ENCODE peak calls at places on chromosomes 5 and 9, in nine cellular contexts. W, L, Y, M, A, S, P, N and F are unnamed samples.
A peak's percentile ranks its signal among the peaks of the same experiment; 100 is the strongest.

GRCh38 chr5:72624641-72625236 is 117.5 kb upstream of the ZNF366 start:
- DNase-seq in W (no peak), L (no peak), Y (no peak), M (no peak), A (no peak), S (peak; percentile 66), P (peak; percentile 70), N (peak; percentile 66), F (peak; percentile 81)

GRCh38 chr5:54825005-54825404 is 160.4 kb downstream of the ESM1 start:
- DNase-seq in W (no peak), L (no peak), Y (no peak), M (no peak), A (no peak), S (peak; percentile 62), P (peak; percentile 64), N (peak; percentile 65), F (peak; percentile 77)

GRCh38 chr5:122366501-122366900 is 54.5 kb downstream of the SNCAIP start:
- DNase-seq in W (no peak), L (no peak), Y (no peak), M (no peak), A (no peak), S (peak; percentile 48), P (no peak), N (no peak), F (no peak)

GRCh38 chr5:147455321-147455720 is 54.5 kb downstream of the DPYSL3 start:
- DNase-seq in W (no peak), L (no peak), Y (peak; percentile 19), M (no peak), A (no peak), S (peak; percentile 88), P (peak; percentile 93), N (peak; percentile 94), F (peak; percentile 71)

GRCh38 chr9:13278368-13279246 is 885 bp downstream of the MPDZ start:
- DNase-seq in W (peak; percentile 20), L (peak; percentile 28), Y (peak; percentile 11), M (peak; percentile 64), A (peak; percentile 84), S (peak; percentile 80), P (peak; percentile 67), N (peak; percentile 72), F (peak; percentile 70)

GRCh38 chr9:78280982-78281668 is 15.8 kb upstream of the PSAT1 start:
- DNase-seq in W (no peak), L (peak; percentile 82), Y (no peak), M (no peak), A (peak; percentile 89), S (peak; percentile 85), P (peak; percentile 99), N (peak; percentile 80), F (peak; percentile 90)

GRCh38 chr5:146878471-146879172 is at the start of gene PPP2R2B:
- DNase-seq in W (peak; percentile 46), L (no peak), Y (no peak), M (peak; percentile 86), A (no peak), S (peak; percentile 70), P (peak; percentile 12), N (no peak), F (peak; percentile 2)

GRCh38 chr5:37495210-37495609 is 116.1 kb downstream of the WDR70 start:
- DNase-seq in W (no peak), L (no peak), Y (no peak), M (no peak), A (no peak), S (peak; percentile 65), P (peak; percentile 49), N (peak; percentile 55), F (peak; percentile 24)

GRCh38 chr5:125115180-125115495 is 368.7 kb upstream of the ZNF608 start:
- DNase-seq in W (no peak), L (no peak), Y (no peak), M (no peak), A (no peak), S (no peak), P (no peak), N (no peak), F (no peak)

GRCh38 chr5:35617435-35618296 is at the start of gene SPEF2:
- DNase-seq in W (peak; percentile 75), L (peak; percentile 83), Y (peak; percentile 74), M (peak; percentile 93), A (peak; percentile 93), S (peak; percentile 84), P (peak; percentile 93), N (peak; percentile 92), F (peak; percentile 85)

GRCh38 chr5:161432798-161433197 is 113.7 kb downstream of the GABRB2 start:
- DNase-seq in W (no peak), L (no peak), Y (no peak), M (no peak), A (no peak), S (no peak), P (no peak), N (no peak), F (no peak)

GRCh38 chr5:142844881-142845280 is 74.7 kb downstream of the ARHGAP26 start:
- DNase-seq in W (no peak), L (no peak), Y (no peak), M (no peak), A (no peak), S (no peak), P (no peak), N (no peak), F (no peak)

GRCh38 chr9:125996671-125997509 is 249.7 kb downstream of the PBX3 start:
- DNase-seq in W (no peak), L (no peak), Y (no peak), M (no peak), A (no peak), S (no peak), P (no peak), N (no peak), F (no peak)

GRCh38 chr5:65172486-65173129 is 309.1 kb downstream of the ADAMTS6 start:
- DNase-seq in W (no peak), L (no peak), Y (peak; percentile 84), M (no peak), A (no peak), S (peak; percentile 100), P (no peak), N (peak; percentile 95), F (peak; percentile 46)

GRCh38 chr5:176171171-176171760 is 67.0 kb upstream of the SIMC1 start:
- DNase-seq in W (no peak), L (no peak), Y (no peak), M (no peak), A (peak; percentile 60), S (no peak), P (no peak), N (no peak), F (no peak)

GRCh38 chr9:130041648-130042405 is 1.2 kb downstream of the FNBP1 start:
- DNase-seq in W (peak; percentile 34), L (no peak), Y (no peak), M (no peak), A (no peak), S (no peak), P (peak; percentile 31), N (no peak), F (peak; percentile 67)

GRCh38 chr9:134521817-134522501 is 119.6 kb upstream of the COL5A1 start:
- DNase-seq in W (no peak), L (no peak), Y (no peak), M (no peak), A (no peak), S (no peak), P (no peak), N (no peak), F (no peak)
- TF ChIP-seq CTCF in W (no peak), L (no peak), Y (no peak), M (no peak), A (no peak), S (no peak), P (no peak), N (no peak), F (no peak)

GRCh38 chr9:32701321-32702022 is 66.0 kb upstream of the TAF1L start:
- DNase-seq in W (no peak), L (peak; percentile 26), Y (no peak), M (no peak), A (no peak), S (peak; percentile 42), P (no peak), N (peak; percentile 85), F (no peak)

GRCh38 chr9:32705059-32705458 is 69.6 kb upstream of the TAF1L start:
- DNase-seq in W (no peak), L (no peak), Y (no peak), M (no peak), A (no peak), S (peak; percentile 86), P (no peak), N (peak; percentile 50), F (no peak)

GRCh38 chr9:32706004-32706749 is 70.7 kb upstream of the TAF1L start:
- DNase-seq in W (no peak), L (no peak), Y (no peak), M (no peak), A (no peak), S (peak; percentile 87), P (no peak), N (peak; percentile 41), F (no peak)

GRCh38 chr9:32704343-32704742 is 68.9 kb upstream of the TAF1L start:
- DNase-seq in W (no peak), L (no peak), Y (no peak), M (no peak), A (no peak), S (no peak), P (no peak), N (no peak), F (no peak)

GRCh38 chr9:32703635-32704034 is 68.2 kb upstream of the TAF1L start:
- DNase-seq in W (no peak), L (no peak), Y (no peak), M (peak; percentile 50), A (no peak), S (no peak), P (no peak), N (no peak), F (no peak)
- TF ChIP-seq CTCF in W (peak; percentile 51), L (no peak), Y (no peak), M (peak; percentile 54), A (no peak), S (peak; percentile 21), P (no peak), N (peak; percentile 19), F (peak; percentile 10)

GRCh38 chr5:179870403-179870903 is 11.8 kb upstream of the MRNIP start:
- DNase-seq in W (peak; percentile 45), L (no peak), Y (no peak), M (peak; percentile 81), A (no peak), S (no peak), P (peak; percentile 59), N (peak; percentile 47), F (no peak)
- TF ChIP-seq CTCF in W (no peak), L (no peak), Y (no peak), M (peak; percentile 67), A (peak; percentile 45), S (no peak), P (no peak), N (peak; percentile 26), F (peak; percentile 37)

GRCh38 chr5:92841604-92842155 is 739.3 kb downstream of the NR2F1-AS1 start:
- DNase-seq in W (no peak), L (no peak), Y (no peak), M (no peak), A (no peak), S (no peak), P (no peak), N (no peak), F (no peak)

GRCh38 chr5:92835712-92836111 is 745.3 kb downstream of the NR2F1-AS1 start:
- DNase-seq in W (no peak), L (no peak), Y (no peak), M (no peak), A (no peak), S (no peak), P (peak; percentile 57), N (no peak), F (no peak)

GRCh38 chr5:92836861-92837755 is 743.9 kb downstream of the NR2F1-AS1 start:
- DNase-seq in W (no peak), L (no peak), Y (no peak), M (no peak), A (no peak), S (peak; percentile 72), P (peak; percentile 79), N (peak; percentile 70), F (peak; percentile 72)

GRCh38 chr5:92838253-92838652 is 742.8 kb downstream of the NR2F1-AS1 start:
- DNase-seq in W (no peak), L (no peak), Y (peak; percentile 5), M (peak; percentile 30), A (no peak), S (no peak), P (no peak), N (no peak), F (no peak)
- TF ChIP-seq CTCF in W (peak; percentile 2), L (no peak), Y (no peak), M (peak; percentile 59), A (peak; percentile 14), S (no peak), P (no peak), N (no peak), F (peak; percentile 8)